ENCODE peak calls at places on chromosomes 2 and 18, in four cellular contexts. One of them, this sample, is unnamed.

GRCh38 chr2:178277741-178278197 is 83.5 kb downstream of the OSBPL6 start:
- DNase-seq in activated CD4-positive, alpha-beta T cell treated with anti-CD3 and anti-CD28 coated beads for 1 hour: no peak
- DNase-seq in NCI-H2081: no peak
- DNase-seq in nephron progenitor cell: peak
- DNase-seq in this sample: no peak

GRCh38 chr18:26487437-26487836 is 60.9 kb downstream of the KCTD1 start:
- DNase-seq in activated CD4-positive, alpha-beta T cell treated with anti-CD3 and anti-CD28 coated beads for 1 hour: no peak
- DNase-seq in NCI-H2081: no peak
- DNase-seq in nephron progenitor cell: no peak
- DNase-seq in this sample: no peak

GRCh38 chr2:221517362-221518121 is 54.6 kb downstream of the EPHA4 start:
- DNase-seq in activated CD4-positive, alpha-beta T cell treated with anti-CD3 and anti-CD28 coated beads for 1 hour: peak
- DNase-seq in NCI-H2081: no peak
- DNase-seq in nephron progenitor cell: no peak
- DNase-seq in this sample: no peak

GRCh38 chr2:112161431-112162145 is 23.4 kb downstream of the FBLN7 start:
- DNase-seq in activated CD4-positive, alpha-beta T cell treated with anti-CD3 and anti-CD28 coated beads for 1 hour: no peak
- DNase-seq in NCI-H2081: no peak
- DNase-seq in nephron progenitor cell: no peak
- DNase-seq in this sample: no peak

GRCh38 chr2:190596998-190597397 is 51.9 kb upstream of the NAB1 start:
- DNase-seq in activated CD4-positive, alpha-beta T cell treated with anti-CD3 and anti-CD28 coated beads for 1 hour: no peak
- DNase-seq in NCI-H2081: no peak
- DNase-seq in nephron progenitor cell: no peak
- DNase-seq in this sample: no peak

GRCh38 chr18:70397259-70397925 is 108.5 kb downstream of the SOCS6 start:
- DNase-seq in activated CD4-positive, alpha-beta T cell treated with anti-CD3 and anti-CD28 coated beads for 1 hour: no peak
- DNase-seq in NCI-H2081: no peak
- DNase-seq in nephron progenitor cell: no peak
- DNase-seq in this sample: no peak

GRCh38 chr2:239858179-239858578 is 167.0 kb downstream of the NDUFA10 start:
- DNase-seq in activated CD4-positive, alpha-beta T cell treated with anti-CD3 and anti-CD28 coated beads for 1 hour: no peak
- DNase-seq in NCI-H2081: no peak
- DNase-seq in nephron progenitor cell: no peak
- DNase-seq in this sample: no peak

GRCh38 chr2:41400057-41400665 is 647.7 kb upstream of the PKDCC start:
- DNase-seq in activated CD4-positive, alpha-beta T cell treated with anti-CD3 and anti-CD28 coated beads for 1 hour: no peak
- DNase-seq in NCI-H2081: peak
- DNase-seq in nephron progenitor cell: peak
- DNase-seq in this sample: peak

GRCh38 chr2:25371253-25372241 is 29.8 kb upstream of the DNMT3A start:
- DNase-seq in activated CD4-positive, alpha-beta T cell treated with anti-CD3 and anti-CD28 coated beads for 1 hour: no peak
- DNase-seq in NCI-H2081: no peak
- DNase-seq in nephron progenitor cell: no peak
- DNase-seq in this sample: no peak

GRCh38 chr2:197001921-197002320 is 75.4 kb upstream of the PGAP1 start:
- DNase-seq in activated CD4-positive, alpha-beta T cell treated with anti-CD3 and anti-CD28 coated beads for 1 hour: no peak
- DNase-seq in NCI-H2081: no peak
- DNase-seq in nephron progenitor cell: no peak
- DNase-seq in this sample: no peak

GRCh38 chr2:80638759-80639158 is 334.2 kb upstream of the LRRTM1 start:
- DNase-seq in activated CD4-positive, alpha-beta T cell treated with anti-CD3 and anti-CD28 coated beads for 1 hour: no peak
- DNase-seq in NCI-H2081: no peak
- DNase-seq in nephron progenitor cell: no peak
- DNase-seq in this sample: no peak

GRCh38 chr2:108323619-108324018 is 34.9 kb downstream of the SULT1C2 start:
- DNase-seq in activated CD4-positive, alpha-beta T cell treated with anti-CD3 and anti-CD28 coated beads for 1 hour: no peak
- DNase-seq in NCI-H2081: no peak
- DNase-seq in nephron progenitor cell: no peak
- DNase-seq in this sample: no peak

GRCh38 chr18:63476666-63477065 is at the start of gene SERPINB5:
- DNase-seq in activated CD4-positive, alpha-beta T cell treated with anti-CD3 and anti-CD28 coated beads for 1 hour: no peak
- DNase-seq in NCI-H2081: peak
- DNase-seq in nephron progenitor cell: no peak
- DNase-seq in this sample: no peak

GRCh38 chr2:46076251-46076650 is 221.0 kb upstream of the EPAS1 start:
- DNase-seq in activated CD4-positive, alpha-beta T cell treated with anti-CD3 and anti-CD28 coated beads for 1 hour: no peak
- DNase-seq in NCI-H2081: no peak
- DNase-seq in nephron progenitor cell: no peak
- DNase-seq in this sample: no peak

GRCh38 chr2:138274421-138275291 is 226.9 kb upstream of the SPOPL start:
- DNase-seq in activated CD4-positive, alpha-beta T cell treated with anti-CD3 and anti-CD28 coated beads for 1 hour: no peak
- DNase-seq in NCI-H2081: no peak
- DNase-seq in nephron progenitor cell: no peak
- DNase-seq in this sample: no peak

GRCh38 chr2:170118641-170119040 is 59.3 kb upstream of the MYO3B start:
- DNase-seq in activated CD4-positive, alpha-beta T cell treated with anti-CD3 and anti-CD28 coated beads for 1 hour: no peak
- DNase-seq in NCI-H2081: no peak
- DNase-seq in nephron progenitor cell: no peak
- DNase-seq in this sample: no peak

GRCh38 chr2:38406597-38407110 is 29.6 kb upstream of the ATL2 start:
- DNase-seq in activated CD4-positive, alpha-beta T cell treated with anti-CD3 and anti-CD28 coated beads for 1 hour: no peak
- DNase-seq in NCI-H2081: no peak
- DNase-seq in nephron progenitor cell: no peak
- DNase-seq in this sample: no peak

GRCh38 chr2:26479131-26479970 is 1.4 kb upstream of the OTOF start:
- DNase-seq in activated CD4-positive, alpha-beta T cell treated with anti-CD3 and anti-CD28 coated beads for 1 hour: no peak
- DNase-seq in NCI-H2081: no peak
- DNase-seq in nephron progenitor cell: no peak
- DNase-seq in this sample: no peak

GRCh38 chr18:56200381-56200831 is 438.0 kb downstream of the TXNL1 start:
- DNase-seq in activated CD4-positive, alpha-beta T cell treated with anti-CD3 and anti-CD28 coated beads for 1 hour: no peak
- DNase-seq in NCI-H2081: no peak
- DNase-seq in nephron progenitor cell: no peak
- DNase-seq in this sample: no peak

GRCh38 chr2:4995466-4995865 is 696.7 kb upstream of the SOX11 start:
- DNase-seq in activated CD4-positive, alpha-beta T cell treated with anti-CD3 and anti-CD28 coated beads for 1 hour: no peak
- DNase-seq in NCI-H2081: no peak
- DNase-seq in nephron progenitor cell: no peak
- DNase-seq in this sample: no peak

GRCh38 chr2:220783651-220784050 is 788.5 kb downstream of the EPHA4 start:
- DNase-seq in activated CD4-positive, alpha-beta T cell treated with anti-CD3 and anti-CD28 coated beads for 1 hour: no peak
- DNase-seq in NCI-H2081: peak
- DNase-seq in nephron progenitor cell: no peak
- DNase-seq in this sample: no peak

This sample was measured in NCI-H1694.